ENCODE peak calls at places on chromosomes 11 and 22, in four cellular contexts. T is H1, J is NT2/D1, S is GM12878. Q is an unnamed sample.

GRCh38 chr22:37972527-37972926 is 11.8 kb downstream of the SOX10 start:
- DNase-seq in T (no peak), J (no peak), S (no peak), Q (no peak)

GRCh38 chr11:66221726-66222236 is 46.7 kb upstream of the RAB1B start:
- DNase-seq in T (no peak), J (no peak), S (peak; percentile 7), Q (no peak)

GRCh38 chr11:43558056-43558455 is 122.5 kb upstream of the HSD17B12 start:
- DNase-seq in T (no peak), J (no peak), S (no peak), Q (no peak)

GRCh38 chr11:131771471-131771870 is 401.1 kb downstream of the NTM start:
- DNase-seq in T (no peak), J (no peak), S (no peak), Q (no peak)

GRCh38 chr11:97743205-97743742 is 1277.5 kb upstream of the CNTN5 start:
- DNase-seq in T (no peak), J (no peak), S (peak; percentile 13), Q (no peak)

GRCh38 chr11:12769834-12770345 is 95.7 kb downstream of the TEAD1 start:
- DNase-seq in T (no peak), J (no peak), S (no peak), Q (no peak)

GRCh38 chr11:95254139-95254704 is 23.2 kb upstream of the SESN3 start:
- DNase-seq in T (peak; percentile 66), J (peak; percentile 75), S (peak; percentile 96), Q (peak; percentile 32)

GRCh38 chr11:78228467-78228866 is 39.7 kb downstream of the USP35 start:
- DNase-seq in T (no peak), J (peak; percentile 27), S (peak; percentile 51), Q (peak; percentile 65)

GRCh38 chr11:107741044-107741823 is 29.4 kb upstream of the SLN start:
- DNase-seq in T (peak; percentile 54), J (peak; percentile 11), S (peak; percentile 25), Q (peak; percentile 21)

GRCh38 chr11:83336993-83337392 is 50.8 kb upstream of the CCDC90B start:
- DNase-seq in T (no peak), J (no peak), S (no peak), Q (no peak)

GRCh38 chr11:26062665-26063064 is 269.3 kb upstream of the ANO3 start:
- DNase-seq in T (no peak), J (no peak), S (no peak), Q (no peak)

GRCh38 chr11:70674605-70675004 is 276.3 kb downstream of the CTTN start:
- DNase-seq in T (no peak), J (no peak), S (no peak), Q (no peak)

GRCh38 chr11:12092714-12093113 is 17.7 kb upstream of the MICAL2 start:
- DNase-seq in T (no peak), J (no peak), S (no peak), Q (no peak)

GRCh38 chr22:17972385-17973181 is 51.8 kb downstream of the MICAL3 start:
- DNase-seq in T (no peak), J (no peak), S (no peak), Q (peak; percentile 84)

GRCh38 chr11:8038811-8039529 is 42.0 kb upstream of the TUB start:
- DNase-seq in T (peak; percentile 32), J (no peak), S (no peak), Q (no peak)

GRCh38 chr11:4006946-4007680 is 87.5 kb upstream of the RRM1 start:
- DNase-seq in T (no peak), J (no peak), S (no peak), Q (no peak)

GRCh38 chr22:41983516-41983915 is 14.3 kb downstream of the SEPTIN3 start:
- DNase-seq in T (no peak), J (no peak), S (no peak), Q (no peak)

GRCh38 chr11:2194877-2195755 is 23.5 kb upstream of the TH start:
- DNase-seq in T (peak; percentile 96), J (peak; percentile 39), S (no peak), Q (peak; percentile 25)

DNA sequence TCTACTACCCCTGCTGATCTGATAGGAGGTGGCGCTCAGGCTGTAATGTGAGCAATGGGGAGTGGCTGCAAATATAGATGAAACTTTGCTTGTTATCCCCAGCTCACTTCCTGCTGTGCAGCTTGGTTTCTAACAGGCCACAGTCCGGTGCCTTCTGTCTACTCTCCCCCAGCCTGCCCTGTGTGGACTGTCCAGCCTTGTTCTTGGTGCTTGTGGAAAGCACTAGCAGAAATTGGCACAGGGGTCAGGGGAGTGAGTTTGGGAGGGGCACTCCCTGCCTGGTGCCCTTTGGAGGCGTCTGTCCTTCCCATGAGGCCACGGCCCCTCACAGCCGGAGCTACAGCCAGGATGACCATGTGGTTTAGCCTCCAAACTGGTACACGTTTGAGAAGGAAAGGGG is 14.3 kb downstream of the MOV10L1 start:
- DNase-seq in T (no peak), J (no peak), S (no peak), Q (no peak)
- H3K9ac ChIP-seq in T (no peak overlapping the region), J (no peak overlapping the region), S (no peak overlapping the region), Q (no peak overlapping the region)

GRCh38 chr22:36865346-36865745 is 4.5 kb downstream of the NCF4 start:
- DNase-seq in T (no peak), J (no peak), S (no peak), Q (no peak)
- TF ChIP-seq SUZ12 in T (no peak), J (no peak), S (no peak), Q (no peak)

DNA sequence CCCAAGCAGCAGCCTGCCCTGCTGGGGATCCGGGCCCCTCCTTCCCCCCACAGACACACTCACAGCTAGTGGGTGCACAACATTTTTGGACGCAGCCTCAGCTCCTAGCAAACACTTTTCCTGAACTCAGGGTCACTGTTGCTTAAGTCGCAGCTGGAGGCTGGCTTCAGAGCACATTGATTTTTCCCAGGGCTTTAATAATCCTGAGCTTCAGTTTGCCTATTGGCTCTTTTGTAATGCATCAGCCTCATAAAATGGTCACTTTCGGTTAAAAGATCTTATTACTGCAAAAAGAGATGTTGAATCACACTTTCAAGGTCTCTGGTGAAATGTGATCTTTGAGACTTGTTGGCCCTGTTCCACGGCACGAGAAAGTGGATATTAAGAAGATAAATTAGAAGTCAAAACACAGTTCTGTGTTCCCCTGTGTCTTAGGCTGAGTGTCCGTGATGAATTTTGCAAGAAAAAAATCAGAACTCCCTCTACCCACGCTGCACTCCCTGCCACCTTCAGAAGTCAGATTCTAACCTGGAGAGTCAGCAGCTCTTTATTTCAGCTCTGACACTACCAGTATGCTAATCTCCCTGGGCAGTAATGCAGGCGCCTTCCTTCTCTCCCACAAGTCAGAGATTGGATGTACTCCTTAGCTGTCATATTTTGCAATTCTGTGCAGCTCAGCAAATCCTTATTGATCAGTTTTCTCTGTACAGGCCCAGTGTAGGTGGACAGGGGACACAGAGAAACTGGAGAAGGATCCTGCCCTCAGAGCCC is 158.2 kb upstream of the E2F8 start:
- DNase-seq in T (no peak), J (no peak), S (no peak), Q (no peak)
- H3K9ac ChIP-seq in T (no peak overlapping the region), J (no peak overlapping the region), S (no peak overlapping the region), Q (no peak overlapping the region)

DNA sequence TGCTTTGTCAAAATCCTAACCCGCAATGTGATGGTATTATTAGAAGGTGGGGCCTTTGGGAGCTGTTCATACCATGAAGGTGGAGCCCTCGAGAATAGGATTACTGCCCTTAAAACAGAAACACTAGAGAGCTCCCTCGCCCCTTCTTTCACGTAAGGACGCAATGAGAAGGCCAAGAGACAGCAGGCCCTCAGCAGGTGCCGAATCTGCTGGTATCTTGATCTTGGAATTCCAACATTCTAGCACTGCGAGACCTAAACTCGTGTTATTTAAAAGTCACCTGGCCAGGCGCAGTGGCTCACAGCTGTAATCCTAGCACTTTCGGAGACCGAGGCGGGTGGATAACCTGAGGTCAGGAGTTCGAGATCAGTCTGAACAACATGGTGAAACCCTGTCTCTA is 33.1 kb downstream of the LARGE1 start:
- DNase-seq in T (no peak), J (no peak), S (no peak), Q (no peak)
- TF ChIP-seq SUZ12 in T (no peak), J (no peak), S (no peak), Q (no peak)

GRCh38 chr22:33402325-33402724 is 344.1 kb upstream of the SYN3 start:
- DNase-seq in T (no peak), J (no peak), S (no peak), Q (peak; percentile 20)
- H3K9ac ChIP-seq in T (no peak overlapping the region), J (no peak overlapping the region), S (no peak overlapping the region), Q (no peak overlapping the region)

GRCh38 chr11:117366183-117366582 is 38.5 kb downstream of the CEP164 start:
- DNase-seq in T (no peak), J (no peak), S (no peak), Q (no peak)
- TF ChIP-seq SUZ12 in T (no peak), J (no peak), S (no peak), Q (no peak)

DNA sequence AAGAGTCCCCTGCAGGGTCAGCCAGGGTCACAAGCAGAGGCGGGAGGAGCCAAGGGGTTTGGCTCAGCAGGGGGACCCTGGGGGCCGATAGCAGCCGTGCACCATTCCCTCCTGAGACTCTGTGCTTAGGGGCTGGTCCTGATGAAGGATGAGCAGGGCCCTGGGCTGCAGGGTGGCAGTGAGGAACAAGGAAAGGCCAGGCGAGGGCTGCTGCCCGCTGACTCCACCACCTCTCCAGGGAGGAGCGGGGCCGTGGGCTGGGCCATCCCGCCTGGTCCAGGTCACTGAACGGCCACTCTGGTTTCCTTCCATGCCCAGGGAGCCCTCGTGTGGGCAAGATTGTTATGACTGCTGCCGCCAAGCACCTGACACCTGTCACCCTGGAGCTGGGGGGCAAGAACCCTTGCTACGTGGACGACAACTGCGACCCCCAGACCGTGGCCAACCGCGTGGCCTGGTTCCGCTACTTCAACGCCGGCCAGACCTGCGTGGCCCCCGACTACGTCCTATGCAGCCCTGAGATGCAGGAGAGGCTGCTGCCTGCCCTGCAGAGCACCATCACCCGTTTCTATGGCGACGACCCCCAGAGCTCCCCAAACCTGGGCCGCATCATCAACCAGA is 9.2 kb upstream of the NDUFS8 start:
- DNase-seq in T (no peak), J (no peak), S (no peak), Q (no peak)
- H3K9ac ChIP-seq in T (no peak overlapping the region), J (peak overlapping the region; percentile 59), S (no peak overlapping the region), Q (no peak overlapping the region)

GRCh38 chr11:62726156-62727006 is 876 bp downstream of the HNRNPUL2 start:
- DNase-seq in T (no peak), J (no peak), S (no peak), Q (no peak)

GRCh38 chr11:62727833-62728721 is at the start of gene TTC9C:
- DNase-seq in T (peak; percentile 80), J (peak; percentile 95), S (peak; percentile 94), Q (peak; percentile 98)

GRCh38 chr11:62724171-62724570 is 3.1 kb downstream of the HNRNPUL2 start:
- DNase-seq in T (no peak), J (no peak), S (no peak), Q (no peak)

GRCh38 chr11:62727007-62727832 is at the start of gene HNRNPUL2:
- DNase-seq in T (peak; percentile 97), J (peak; percentile 97), S (peak; percentile 95), Q (peak; percentile 97)

DNA sequence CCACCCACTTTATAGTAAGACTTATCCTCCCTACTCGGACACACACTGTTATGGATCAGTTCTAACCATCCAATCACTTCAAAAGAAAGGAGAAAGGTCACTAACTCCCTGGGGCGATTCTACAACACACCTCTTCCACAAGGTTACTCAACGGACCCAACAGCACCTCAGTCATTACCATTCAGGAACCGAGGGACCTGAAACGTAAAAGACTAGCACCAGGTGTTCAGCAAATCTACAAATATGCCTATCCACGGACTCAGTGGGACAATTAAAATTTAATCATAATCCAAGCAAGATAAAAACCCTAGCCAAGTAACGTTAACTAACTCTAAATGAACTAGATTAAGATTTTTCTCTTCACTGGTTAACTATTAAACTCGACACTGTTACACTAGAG is 1.6 kb downstream of the HNRNPUL2 start:
- DNase-seq in T (no peak), J (no peak), S (no peak), Q (peak; percentile 42)
- TF ChIP-seq SUZ12 in T (no peak), J (no peak), S (no peak), Q (no peak)